ENCODE peak calls at places on chromosomes 2 and 18, in seven cellular contexts. One of them, this sample, is unnamed.

GRCh38 chr2:237354930-237355329 is 59.0 kb downstream of the COL6A3 start:
- DNase-seq in cardiac muscle cell: no peak
- DNase-seq in ELF-1: no peak
- DNase-seq in ACHN: no peak
- DNase-seq in type B pancreatic cell: no peak
- DNase-seq in sigmoid colon: peak
- DNase-seq in fibroblast of pulmonary artery: peak
- DNase-seq in this sample: no peak

GRCh38 chr2:240187989-240188590 is 47.6 kb upstream of the OTOS start:
- DNase-seq in fibroblast of pulmonary artery: no peak
- DNase-seq in ELF-1: no peak
- DNase-seq in ACHN: no peak
- DNase-seq in type B pancreatic cell: no peak
- DNase-seq in cardiac muscle cell: no peak
- DNase-seq in sigmoid colon: peak
- DNase-seq in this sample: no peak

GRCh38 chr2:113757059-113757657 is 716 bp upstream of the SLC35F5 start:
- DNase-seq in type B pancreatic cell: no peak
- DNase-seq in ELF-1: no peak
- DNase-seq in ACHN: peak
- DNase-seq in fibroblast of pulmonary artery: no peak
- DNase-seq in sigmoid colon: no peak
- DNase-seq in cardiac muscle cell: no peak
- DNase-seq in this sample: no peak

GRCh38 chr2:127559454-127559853 is 24.0 kb downstream of the MYO7B start:
- DNase-seq in fibroblast of pulmonary artery: no peak
- DNase-seq in type B pancreatic cell: no peak
- DNase-seq in ACHN: no peak
- DNase-seq in sigmoid colon: no peak
- DNase-seq in cardiac muscle cell: no peak
- DNase-seq in ELF-1: no peak
- DNase-seq in this sample: no peak

GRCh38 chr2:37671013-37671815 is at the start of gene CDC42EP3:
- DNase-seq in fibroblast of pulmonary artery: no peak
- DNase-seq in ELF-1: peak
- DNase-seq in cardiac muscle cell: peak
- DNase-seq in ACHN: peak
- DNase-seq in type B pancreatic cell: peak
- DNase-seq in sigmoid colon: peak
- DNase-seq in this sample: peak

GRCh38 chr2:105929506-105929905 is 184.8 kb downstream of the NCK2 start:
- DNase-seq in type B pancreatic cell: no peak
- DNase-seq in fibroblast of pulmonary artery: peak
- DNase-seq in sigmoid colon: no peak
- DNase-seq in ELF-1: no peak
- DNase-seq in ACHN: no peak
- DNase-seq in cardiac muscle cell: no peak
- DNase-seq in this sample: no peak

GRCh38 chr2:126482582-126483464 is 173.1 kb upstream of the GYPC start:
- DNase-seq in ACHN: peak
- DNase-seq in ELF-1: peak
- DNase-seq in type B pancreatic cell: no peak
- DNase-seq in sigmoid colon: no peak
- DNase-seq in fibroblast of pulmonary artery: no peak
- DNase-seq in cardiac muscle cell: no peak
- DNase-seq in this sample: no peak

GRCh38 chr2:240433973-240434727 is 1.3 kb upstream of the GPC1 start:
- DNase-seq in fibroblast of pulmonary artery: peak
- DNase-seq in cardiac muscle cell: no peak
- DNase-seq in ELF-1: no peak
- DNase-seq in type B pancreatic cell: peak
- DNase-seq in sigmoid colon: peak
- DNase-seq in ACHN: peak
- DNase-seq in this sample: peak

GRCh38 chr2:241312082-241312481 is 3.4 kb downstream of the HDLBP start:
- DNase-seq in sigmoid colon: no peak
- DNase-seq in fibroblast of pulmonary artery: peak
- DNase-seq in cardiac muscle cell: no peak
- DNase-seq in type B pancreatic cell: no peak
- DNase-seq in ACHN: no peak
- DNase-seq in ELF-1: no peak
- DNase-seq in this sample: no peak

GRCh38 chr18:51778115-51778514 is 561.9 kb upstream of the DCC start:
- DNase-seq in fibroblast of pulmonary artery: no peak
- DNase-seq in ELF-1: no peak
- DNase-seq in cardiac muscle cell: no peak
- DNase-seq in sigmoid colon: no peak
- DNase-seq in ACHN: no peak
- DNase-seq in type B pancreatic cell: no peak
- DNase-seq in this sample: no peak

GRCh38 chr2:8452979-8453903 is 228.6 kb upstream of the ID2 start:
- DNase-seq in fibroblast of pulmonary artery: peak
- DNase-seq in ACHN: no peak
- DNase-seq in cardiac muscle cell: no peak
- DNase-seq in ELF-1: no peak
- DNase-seq in sigmoid colon: peak
- DNase-seq in type B pancreatic cell: no peak
- DNase-seq in this sample: no peak

GRCh38 chr2:1769703-1770422 is 25.5 kb upstream of the PXDN start:
- DNase-seq in ACHN: peak
- DNase-seq in fibroblast of pulmonary artery: peak
- DNase-seq in type B pancreatic cell: peak
- DNase-seq in sigmoid colon: peak
- DNase-seq in cardiac muscle cell: peak
- DNase-seq in ELF-1: peak
- DNase-seq in this sample: peak

GRCh38 chr18:5993938-5994337 is 98.6 kb upstream of the TMEM200C start:
- DNase-seq in fibroblast of pulmonary artery: no peak
- DNase-seq in ELF-1: no peak
- DNase-seq in ACHN: no peak
- DNase-seq in cardiac muscle cell: no peak
- DNase-seq in sigmoid colon: no peak
- DNase-seq in type B pancreatic cell: peak
- DNase-seq in this sample: no peak

This sample was measured in RCC 7860.